ENCODE peak calls at places on chromosomes 3 and 15, in five cellular contexts. U, B, E, N and K are unnamed samples.

GRCh38 chr15:90471769-90472168 is 58.0 kb upstream of the CRTC3 start:
- DNase-seq in U (no peak), B (no peak), E (no peak), N (no peak), K (no peak)

GRCh38 chr15:41862515-41863116 is 24.0 kb downstream of the PLA2G4B start:
- DNase-seq in U (no peak), B (no peak), E (peak), N (no peak), K (no peak)

GRCh38 chr3:70736009-70736408 is 423.6 kb upstream of the MDFIC2 start:
- DNase-seq in U (no peak), B (no peak), E (no peak), N (no peak), K (no peak)

GRCh38 chr15:72175186-72176044 is 22.2 kb downstream of the GRAMD2A start:
- DNase-seq in U (no peak), B (no peak), E (no peak), N (no peak), K (no peak)

GRCh38 chr3:50652709-50653108 is 22.0 kb upstream of the DOCK3 start:
- DNase-seq in U (no peak), B (peak), E (no peak), N (peak), K (peak)

GRCh38 chr3:81419196-81419595 is 342.2 kb downstream of the GBE1 start:
- DNase-seq in U (no peak), B (no peak), E (no peak), N (no peak), K (no peak)

GRCh38 chr3:22960326-22960984 is 242.7 kb upstream of the UBE2E2 start:
- DNase-seq in U (no peak), B (no peak), E (peak), N (peak), K (peak)

GRCh38 chr3:98843301-98843959 is 58.1 kb downstream of the DCBLD2 start:
- DNase-seq in U (no peak), B (no peak), E (no peak), N (no peak), K (no peak)

GRCh38 chr15:41043276-41043675 is 72.8 kb downstream of the INO80 start:
- DNase-seq in U (no peak), B (no peak), E (no peak), N (no peak), K (no peak)

GRCh38 chr15:29792426-29793159 is 29.7 kb downstream of the TJP1 start:
- DNase-seq in U (no peak), B (no peak), E (no peak), N (no peak), K (no peak)

GRCh38 chr3:1591327-1592028 is 498.7 kb downstream of the CNTN6 start:
- DNase-seq in U (no peak), B (no peak), E (no peak), N (no peak), K (no peak)

GRCh38 chr3:12227833-12228232 is 61.0 kb upstream of the PPARG start:
- DNase-seq in U (no peak), B (no peak), E (peak), N (peak), K (no peak)

GRCh38 chr3:40120816-40121215 is 188.7 kb upstream of the EIF1B start:
- DNase-seq in U (no peak), B (no peak), E (no peak), N (peak), K (no peak)

GRCh38 chr15:48370460-48370859 is 39.2 kb downstream of the DUT start:
- DNase-seq in U (no peak), B (no peak), E (no peak), N (peak), K (no peak)

GRCh38 chr3:170712336-170712735 is 126.5 kb upstream of the SLC7A14 start:
- DNase-seq in U (no peak), B (no peak), E (no peak), N (no peak), K (no peak)

GRCh38 chr15:69093127-69093526 is 67.3 kb upstream of the GLCE start:
- DNase-seq in U (no peak), B (no peak), E (no peak), N (peak), K (no peak)

GRCh38 chr15:65323071-65323511 is 18.6 kb downstream of the RNU5B-1 start:
- DNase-seq in U (peak), B (no peak), E (no peak), N (peak), K (no peak)

GRCh38 chr15:41822957-41823356 is 4.9 kb upstream of the JMJD7 start:
- DNase-seq in U (no peak), B (no peak), E (no peak), N (no peak), K (no peak)

GRCh38 chr3:48236531-48236930 is 4.4 kb upstream of the ZNF589 start:
- DNase-seq in U (no peak), B (no peak), E (no peak), N (no peak), K (no peak)

GRCh38 chr15:85024003-85024402 is 42.3 kb downstream of the PDE8A start:
- DNase-seq in U (no peak), B (no peak), E (no peak), N (no peak), K (no peak)

GRCh38 chr3:34229871-34230270 is 431.4 kb downstream of the PDCD6IP start:
- DNase-seq in U (no peak), B (no peak), E (no peak), N (no peak), K (no peak)

GRCh38 chr3:38646630-38647029 is 2.9 kb downstream of the SCN5A start:
- DNase-seq in U (no peak), B (no peak), E (no peak), N (no peak), K (no peak)

GRCh38 chr3:126781889-126782491 is 78.0 kb downstream of the CHCHD6 start:
- DNase-seq in U (peak), B (no peak), E (no peak), N (peak), K (no peak)

GRCh38 chr3:78839710-78840109 is 928.1 kb downstream of the ROBO1 start:
- DNase-seq in U (no peak), B (no peak), E (no peak), N (peak), K (no peak)

GRCh38 chr3:12394516-12395271 is 89.6 kb upstream of the TSEN2 start:
- DNase-seq in U (no peak), B (no peak), E (no peak), N (no peak), K (no peak)

GRCh38 chr3:37210230-37210629 is 35.8 kb upstream of the LRRFIP2 start:
- DNase-seq in U (no peak), B (no peak), E (no peak), N (peak), K (no peak)

GRCh38 chr3:152313914-152314313 is 45.2 kb downstream of the MBNL1 start:
- DNase-seq in U (no peak), B (no peak), E (no peak), N (no peak), K (no peak)

GRCh38 chr15:61050844-61051569 is 178.1 kb downstream of the RORA start:
- DNase-seq in U (peak), B (no peak), E (no peak), N (no peak), K (no peak)